ENCODE peak calls at places on chromosomes 16 and 17, in six cellular contexts. M is transverse colon, H is prostate gland, A is adrenal gland, F is heart left ventricle, T is lower leg skin. L is an unnamed sample.

GRCh38 chr17:31272803-31273202 is 24.2 kb downstream of the OMG start:
- DNase-seq in M (no peak), H (no peak), A (no peak), F (no peak), T (no peak), L (no peak)

GRCh38 chr17:76527430-76528111 is 9.9 kb downstream of the CYGB start:
- DNase-seq in M (peak), H (no peak), A (peak), F (peak), T (no peak), L (peak)

GRCh38 chr16:21684199-21684598 is 20.4 kb downstream of the OTOA start:
- DNase-seq in M (peak), H (peak), A (no peak), F (no peak), T (no peak), L (no peak)

GRCh38 chr16:525520-526180 is 1.9 kb upstream of the CAPN15 start:
- DNase-seq in M (no peak), H (no peak), A (peak), F (no peak), T (peak), L (no peak)

GRCh38 chr17:9035249-9035648 is 13.9 kb downstream of the NTN1 start:
- DNase-seq in M (no peak), H (no peak), A (no peak), F (no peak), T (no peak), L (no peak)

GRCh38 chr17:62064029-62064790 is 868 bp downstream of the MED13 start:
- DNase-seq in M (no peak), H (peak), A (no peak), F (no peak), T (no peak), L (no peak)

GRCh38 chr17:74282587-74283370 is 8.7 kb downstream of the DNAI2 start:
- DNase-seq in M (no peak), H (no peak), A (peak), F (no peak), T (no peak), L (no peak)

GRCh38 chr17:65800655-65801054 is 239.2 kb upstream of the AXIN2 start:
- DNase-seq in M (no peak), H (no peak), A (no peak), F (no peak), T (no peak), L (no peak)

GRCh38 chr17:2084766-2085647 is 30.1 kb downstream of the HIC1 start:
- DNase-seq in M (peak), H (no peak), A (peak), F (peak), T (peak), L (peak)

GRCh38 chr17:44672479-44673093 is 16.3 kb downstream of the MEIOC start:
- DNase-seq in M (no peak), H (no peak), A (no peak), F (no peak), T (no peak), L (no peak)

GRCh38 chr17:49631496-49631895 is 46.4 kb downstream of the SPOP start:
- DNase-seq in M (no peak), H (no peak), A (no peak), F (no peak), T (no peak), L (no peak)

GRCh38 chr16:23901178-23902131 is 65.7 kb downstream of the PRKCB start:
- DNase-seq in M (no peak), H (no peak), A (no peak), F (no peak), T (no peak), L (no peak)
- H3K4me3 ChIP-seq in M (no peak), H (no peak), A (no peak), F (no peak), T (no peak), L (no peak)

GRCh38 chr17:17780941-17781590 is 55.7 kb downstream of the SREBF1 start:
- DNase-seq in M (peak), H (no peak), A (no peak), F (no peak), T (no peak), L (peak)
- TF ChIP-seq POLR2A in M (no peak), H (no peak), A (no peak), F (no peak), T (no peak), L (no peak)

GRCh38 chr17:36950027-36950426 is 1.3 kb downstream of the AATF start:
- DNase-seq in M (no peak), H (no peak), A (no peak), F (no peak), T (no peak), L (no peak)
- H3K4me3 ChIP-seq in M (peak), H (no peak), A (no peak), F (peak), T (no peak), L (peak)

GRCh38 chr16:71289732-71290062 is 495 bp upstream of the CMTR2 start:
- DNase-seq in M (no peak), H (no peak), A (no peak), F (no peak), T (no peak), L (no peak)
- TF ChIP-seq POLR2A in M (no peak), H (no peak), A (no peak), F (no peak), T (no peak), L (no peak)

DNA sequence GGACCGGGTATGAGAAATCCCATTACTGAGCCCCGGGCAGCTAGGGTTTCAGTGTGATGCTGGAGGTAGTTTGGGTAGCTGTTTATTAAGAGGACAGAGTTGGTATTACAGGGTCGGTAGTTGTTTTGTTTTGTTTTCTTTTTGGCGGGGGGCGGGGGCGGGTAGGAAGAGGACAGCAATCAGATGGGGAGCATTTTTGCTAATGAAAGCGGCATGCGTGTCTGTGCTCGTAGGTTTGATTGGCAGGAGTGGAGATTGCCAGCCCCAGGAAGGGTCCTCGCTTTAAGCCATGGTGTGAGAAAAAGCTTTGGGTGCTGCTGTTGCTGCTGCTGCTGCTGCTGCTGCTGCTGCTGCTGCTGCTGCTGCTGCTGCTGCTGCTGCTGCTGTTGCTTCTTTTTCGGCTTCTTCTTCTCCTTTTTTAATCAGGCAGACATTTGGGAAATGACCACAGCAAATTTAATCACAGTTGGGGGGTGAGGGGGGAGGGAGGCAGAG is 498.5 kb upstream of the ZFHX3 start:
- DNase-seq in M (no peak), H (no peak), A (no peak), F (no peak), T (no peak), L (no peak)
- H3K4me3 ChIP-seq in M (no peak), H (no peak), A (no peak), F (no peak), T (no peak), L (no peak)

GRCh38 chr17:47696717-47697642 is 3.0 kb downstream of the TBKBP1 start:
- DNase-seq in M (no peak), H (no peak), A (peak), F (no peak), T (no peak), L (peak)
- TF ChIP-seq POLR2A in M (no peak), H (no peak), A (no peak), F (no peak), T (no peak), L (no peak)

GRCh38 chr17:42780816-42781638 is 617 bp downstream of the WNK4 start:
- DNase-seq in M (no peak), H (no peak), A (no peak), F (no peak), T (no peak), L (no peak)
- H3K4me3 ChIP-seq in M (peak), H (peak), A (no peak), F (peak), T (peak), L (peak)

GRCh38 chr16:31487076-31487719 is 4.3 kb downstream of the SLC5A2 start:
- DNase-seq in M (no peak), H (no peak), A (no peak), F (no peak), T (no peak), L (no peak)

GRCh38 chr16:31486036-31486435 is 3.1 kb downstream of the SLC5A2 start:
- DNase-seq in M (no peak), H (no peak), A (no peak), F (no peak), T (no peak), L (no peak)

GRCh38 chr16:31489616-31490584 is 7.0 kb downstream of the SLC5A2 start:
- DNase-seq in M (no peak), H (no peak), A (no peak), F (no peak), T (no peak), L (no peak)

GRCh38 chr16:31488630-31489564 is 6.0 kb downstream of the SLC5A2 start:
- DNase-seq in M (no peak), H (no peak), A (no peak), F (no peak), T (no peak), L (no peak)

GRCh38 chr16:31487720-31488629 is 5.1 kb downstream of the SLC5A2 start:
- DNase-seq in M (peak), H (peak), A (no peak), F (no peak), T (peak), L (no peak)
- TF ChIP-seq POLR2A in M (peak), H (no peak), A (no peak), F (no peak), T (no peak), L (no peak)

GRCh38 chr17:81243333-81243664 is 4.2 kb downstream of the NDUFAF8 start:
- DNase-seq in M (no peak), H (no peak), A (no peak), F (no peak), T (no peak), L (no peak)

GRCh38 chr17:81241648-81242420 is 2.7 kb downstream of the NDUFAF8 start:
- DNase-seq in M (peak), H (peak), A (peak), F (no peak), T (no peak), L (no peak)

GRCh38 chr17:81244358-81245023 is 5.4 kb downstream of the NDUFAF8 start:
- DNase-seq in M (no peak), H (no peak), A (no peak), F (no peak), T (no peak), L (no peak)

GRCh38 chr17:81241203-81241602 is 2.1 kb downstream of the NDUFAF8 start:
- DNase-seq in M (no peak), H (no peak), A (no peak), F (no peak), T (no peak), L (no peak)

DNA sequence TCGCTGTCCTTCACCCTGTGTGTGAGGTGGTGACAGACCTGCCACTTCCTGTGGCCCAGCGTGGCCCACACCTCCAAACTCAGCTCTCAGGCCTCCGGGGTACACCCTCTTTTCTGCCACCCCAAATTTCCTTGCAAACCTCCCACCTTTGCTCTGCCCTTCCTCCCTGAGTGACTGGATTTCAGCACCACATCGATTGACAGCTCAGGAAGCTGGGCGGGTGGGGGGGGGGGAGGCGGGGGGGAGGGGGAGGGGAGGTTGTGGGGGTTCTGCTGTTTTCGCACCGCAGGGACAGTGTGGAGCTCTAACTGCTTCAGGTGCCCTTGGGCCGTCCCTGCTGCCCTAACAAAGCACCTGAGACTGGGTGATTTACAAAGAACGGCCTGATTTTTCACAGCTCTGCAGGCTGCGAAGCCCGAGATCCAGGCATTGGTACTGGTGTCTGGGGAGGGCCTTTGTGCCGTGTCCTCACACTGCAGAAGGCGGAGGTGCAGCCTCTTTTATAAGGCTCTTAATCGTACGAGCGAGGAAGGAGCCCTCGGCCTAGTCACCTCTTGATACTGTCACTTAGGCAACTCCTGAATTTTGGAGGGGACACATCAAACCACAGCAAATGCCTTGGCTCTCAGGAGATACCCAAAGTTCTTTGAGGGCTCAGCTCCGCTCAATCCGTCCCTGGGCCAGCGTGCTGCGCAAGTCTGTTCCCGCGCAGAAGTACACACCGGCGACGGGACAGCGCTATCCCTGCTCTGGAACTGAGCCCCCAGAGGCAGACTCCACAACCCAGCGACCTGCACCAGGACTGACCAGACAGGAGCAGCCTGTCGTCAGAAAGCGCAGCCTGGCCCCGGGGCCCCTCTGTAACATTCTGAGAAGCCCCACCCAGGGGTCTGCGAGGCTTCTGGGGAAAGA is 3.6 kb downstream of the NDUFAF8 start:
- DNase-seq in M (no peak), H (no peak), A (no peak), F (no peak), T (no peak), L (no peak)
- H3K4me3 ChIP-seq in M (no peak), H (no peak), A (no peak), F (no peak), T (no peak), L (no peak)